ENCODE peak calls at places on chromosomes 4 and X, in five cellular contexts. H is H1, X is ovary, U is spleen, K is tibial nerve. S is an unnamed sample.

GRCh38 chr4:145480257-145480656 is 1.4 kb upstream of the SMAD1 start:
- DNase-seq in U (no peak), X (no peak), H (no peak), K (no peak), S (no peak)

GRCh38 chrX:9207142-9207541 is 173.2 kb upstream of the FAM9B start:
- DNase-seq in X (peak; percentile 20), K (no peak), U (no peak), H (no peak), S (no peak)

GRCh38 chr4:176538217-176538925 is 218.6 kb downstream of the SPCS3 start:
- DNase-seq in K (no peak), H (no peak), U (no peak), X (no peak), S (peak; percentile 8)

GRCh38 chr4:54063224-54063623 is 1.2 kb downstream of the CHIC2 start:
- DNase-seq in K (no peak), U (no peak), H (no peak), X (no peak), S (no peak)

GRCh38 chrX:81411517-81411916 is 209.6 kb downstream of the SH3BGRL start:
- DNase-seq in U (no peak), K (no peak), H (no peak), X (no peak), S (no peak)

GRCh38 chrX:155086202-155086840 is 15.0 kb downstream of the BRCC3 start:
- DNase-seq in H (peak; percentile 63), U (peak; percentile 71), X (peak; percentile 29), K (no peak), S (no peak)

GRCh38 chrX:15606064-15606590 is 5.4 kb upstream of the ACE2 start:
- DNase-seq in H (no peak), X (no peak), U (no peak), K (no peak), S (no peak)

GRCh38 chr4:180336494-180337090 is 1906.6 kb upstream of the TENM3 start:
- DNase-seq in X (no peak), K (no peak), U (no peak), H (no peak), S (no peak)

GRCh38 chr4:57078685-57079521 is 31.3 kb downstream of the IGFBP7 start:
- DNase-seq in X (no peak), H (no peak), U (no peak), K (no peak), S (no peak)

GRCh38 chr4:81626851-81627250 is 155.1 kb upstream of the RASGEF1B start:
- DNase-seq in H (no peak), K (no peak), U (no peak), X (no peak), S (no peak)

GRCh38 chr4:141759796-141760425 is 123.5 kb downstream of the IL15 start:
- DNase-seq in X (no peak), U (no peak), H (no peak), K (no peak), S (no peak)

GRCh38 chr4:32423267-32423666 is 1703.1 kb downstream of the PCDH7 start:
- DNase-seq in K (no peak), H (no peak), X (no peak), U (peak; percentile 39), S (no peak)

GRCh38 chr4:17186916-17187315 is 288.5 kb upstream of the LDB2 start:
- DNase-seq in H (no peak), K (no peak), X (no peak), U (no peak), S (no peak)

GRCh38 chrX:2370436-2370835 is 130.3 kb downstream of the DHRSX start:
- DNase-seq in H (no peak), U (no peak), K (no peak), X (no peak), S (no peak)

GRCh38 chr4:155271557-155271956 is 63.1 kb downstream of the NPY2R start:
- DNase-seq in U (no peak), X (no peak), K (no peak), H (no peak), S (no peak)

GRCh38 chr4:81747242-81747930 is 275.7 kb upstream of the RASGEF1B start:
- DNase-seq in X (no peak), H (no peak), K (no peak), U (no peak), S (no peak)

GRCh38 chrX:133090410-133090809 is 6.5 kb downstream of the USP26 start:
- DNase-seq in U (no peak), H (no peak), K (no peak), X (no peak), S (no peak)

GRCh38 chr4:182536221-182536620 is 293.0 kb downstream of the TENM3 start:
- DNase-seq in U (no peak), K (no peak), X (no peak), H (no peak), S (no peak)

GRCh38 chr4:89373396-89373795 is 65.8 kb upstream of the GPRIN3 start:
- DNase-seq in X (no peak), H (no peak), K (no peak), U (no peak), S (no peak)

GRCh38 chr4:25160714-25161598 is 707 bp upstream of the SEPSECS start:
- DNase-seq in X (no peak), H (no peak), U (no peak), K (no peak), S (no peak)

GRCh38 chr4:110621328-110621812 is 1.5 kb downstream of the PITX2 start:
- DNase-seq in K (no peak), U (no peak), X (no peak), H (no peak), S (no peak)
- TF ChIP-seq POLR2A in K (no peak), U (no peak), X (no peak), H (no peak), S (no peak)

DNA sequence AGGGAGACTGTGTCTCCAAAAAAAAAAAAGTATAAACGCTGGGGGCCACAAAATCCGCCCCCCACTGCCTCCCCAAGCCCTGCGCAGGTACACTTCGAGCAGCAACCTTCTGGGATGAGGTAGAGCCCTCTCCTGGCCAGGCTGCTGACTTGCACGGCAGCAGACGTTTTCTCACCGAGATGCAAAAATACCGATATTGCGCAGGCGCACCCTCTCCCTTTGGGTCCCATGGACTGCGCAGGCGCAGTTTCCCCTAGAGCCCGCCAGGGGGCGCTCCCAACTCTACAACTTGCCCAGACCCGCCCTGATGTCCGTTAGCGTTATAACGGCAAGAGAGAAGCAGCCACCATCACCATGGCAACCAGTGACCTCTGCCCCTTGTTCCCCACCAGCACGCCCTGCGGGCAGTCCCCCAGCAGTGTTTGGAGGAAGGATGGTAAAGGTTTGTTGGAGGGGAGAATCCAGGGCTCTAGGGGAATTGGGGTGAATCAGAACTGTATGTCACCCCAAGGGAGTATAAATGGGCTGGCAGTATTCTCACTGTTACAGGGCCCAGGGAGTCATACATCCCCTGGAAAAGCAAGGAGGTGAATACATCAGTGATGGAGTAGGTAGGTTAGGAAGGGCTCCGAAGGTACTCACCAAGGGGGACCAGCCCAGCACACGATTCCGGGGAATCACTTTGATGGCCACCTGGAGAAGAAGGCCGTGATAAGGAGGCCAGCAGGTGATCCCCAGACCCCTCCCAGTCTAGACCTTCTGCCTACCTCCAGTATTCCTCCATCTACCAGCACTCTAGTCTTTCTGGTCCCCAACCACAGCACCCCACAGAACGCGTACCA is 1.5 kb downstream of the PIM2 start:
- DNase-seq in K (peak; percentile 84), U (peak; percentile 95), H (peak; percentile 80), X (peak; percentile 93), S (peak; percentile 45)
- TF ChIP-seq POLR2A in K (no peak), U (no peak), H (peak; percentile 16), X (no peak), S (no peak)

DNA sequence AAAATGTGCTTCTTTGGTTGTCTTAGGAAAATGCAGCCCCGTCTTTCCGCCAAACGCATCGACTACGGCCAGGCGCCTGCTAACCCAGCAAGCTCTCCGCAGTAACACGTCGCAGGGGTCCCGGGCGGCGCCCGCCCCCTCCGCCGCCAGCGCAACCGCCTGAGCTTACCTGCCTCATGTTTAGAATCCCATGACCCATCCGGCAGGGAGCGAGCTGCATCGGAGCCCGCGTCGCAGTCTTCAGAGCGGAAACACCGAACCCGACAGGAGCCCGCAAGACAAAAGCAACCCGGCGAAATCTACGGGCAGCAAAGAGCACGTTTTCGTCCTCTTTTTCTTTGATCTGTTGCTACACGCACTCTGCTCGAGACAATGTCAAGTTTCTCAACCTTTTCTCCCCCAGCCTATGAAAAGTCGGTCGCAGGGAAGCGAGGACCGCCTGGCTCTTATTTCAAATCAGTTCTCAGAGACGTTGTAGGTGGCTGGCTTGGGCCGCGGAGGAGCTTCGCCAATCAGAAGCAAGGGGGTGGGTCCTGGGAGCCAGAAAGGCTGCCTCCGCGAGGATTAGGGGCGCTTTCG is at the start of gene MID1:
- DNase-seq in H (peak; percentile 60), X (peak; percentile 80), U (peak; percentile 71), K (peak; percentile 30), S (no peak)
- TF ChIP-seq POLR2A in H (peak; percentile 80), X (peak; percentile 20), U (no peak), K (no peak), S (no peak)

GRCh38 chrX:53441531-53442321 is 7.6 kb upstream of the HSD17B10 start:
- DNase-seq in H (peak; percentile 82), X (peak; percentile 71), K (peak; percentile 28), U (peak; percentile 91), S (peak; percentile 52)
- TF ChIP-seq POLR2A in H (no peak), X (no peak), K (no peak), U (no peak), S (no peak)

GRCh38 chrX:107627792-107628661 is at the start of gene PRPS1:
- DNase-seq in X (peak; percentile 91), H (peak; percentile 77), U (peak; percentile 96), K (peak; percentile 81), S (peak; percentile 81)
- TF ChIP-seq POLR2A in X (peak; percentile 79), H (peak; percentile 69), U (no peak), K (peak; percentile 53), S (peak; percentile 48)

DNA sequence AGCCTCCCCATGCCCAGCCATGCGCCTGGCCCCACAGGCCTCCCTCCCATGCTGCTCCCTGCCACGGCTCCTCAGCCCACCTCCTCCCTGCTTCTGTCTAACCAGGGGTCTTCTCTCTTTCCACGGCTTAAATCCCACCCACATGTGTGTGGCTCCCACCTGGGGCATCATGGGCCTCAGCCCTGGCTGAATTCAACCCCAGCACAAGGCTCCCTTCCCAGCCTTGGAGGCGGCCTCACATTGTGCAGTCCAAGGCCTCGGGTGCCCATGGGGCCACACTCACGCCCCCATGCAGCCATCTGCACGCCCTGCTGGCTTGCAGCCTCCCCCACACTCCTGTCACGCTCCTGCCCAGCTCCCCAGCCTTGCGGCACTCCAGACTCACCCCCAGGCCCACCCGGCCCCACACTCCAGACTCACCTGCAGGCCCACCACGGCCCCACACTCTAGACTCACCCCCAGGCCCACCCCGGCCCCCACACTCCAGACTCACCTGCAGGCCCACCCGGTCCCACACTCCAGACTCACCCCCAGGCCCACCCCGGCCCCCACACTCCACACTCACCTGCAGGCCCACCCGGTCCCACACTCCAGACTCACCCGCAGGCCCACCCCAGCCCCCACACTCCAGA is 27.0 kb downstream of the MAEA start:
- DNase-seq in U (no peak), H (no peak), K (no peak), X (no peak), S (no peak)
- TF ChIP-seq POLR2A in U (no peak), H (no peak), K (no peak), X (no peak), S (no peak)

S was measured in H54.